ENCODE peak calls at places on chromosomes 11 and 22, in four cellular contexts. W is HCT116, N is K562, R is HepG2. G is an unnamed sample.

GRCh38 chr11:60855726-60856633 is at the start of gene PTGDR2:
- DNase-seq in R (peak), W (no peak), N (peak), G (no peak)

GRCh38 chr22:43884600-43885318 is 7.1 kb downstream of the PNPLA5 start:
- DNase-seq in N (peak), R (no peak), W (no peak), G (peak)

GRCh38 chr11:122175316-122175715 is 59.3 kb upstream of the BLID start:
- DNase-seq in W (no peak), R (no peak), N (no peak), G (no peak)

GRCh38 chr11:108432783-108433182 is 34.5 kb downstream of the C11orf65 start:
- DNase-seq in W (no peak), N (peak), R (no peak), G (no peak)

GRCh38 chr22:30694638-30695350 is at the start of gene OSBP2:
- DNase-seq in W (no peak), N (no peak), R (no peak), G (no peak)

GRCh38 chr11:62030071-62030684 is 62.7 kb upstream of the FTH1 start:
- DNase-seq in N (no peak), W (no peak), R (no peak), G (no peak)

GRCh38 chr11:101446726-101447125 is 137.1 kb downstream of the TRPC6 start:
- DNase-seq in R (no peak), N (no peak), W (no peak), G (no peak)

GRCh38 chr22:22043296-22044078 is 60.9 kb upstream of the TOP3B start:
- DNase-seq in N (peak), R (no peak), W (no peak), G (no peak)

GRCh38 chr11:12517741-12518140 is 140.4 kb downstream of the PARVA start:
- DNase-seq in R (no peak), N (no peak), W (no peak), G (no peak)

GRCh38 chr11:91220476-91221202 is 997.8 kb upstream of the CHORDC1 start:
- DNase-seq in R (no peak), N (no peak), W (no peak), G (no peak)

GRCh38 chr11:79018371-79018849 is 422.4 kb downstream of the TENM4 start:
- DNase-seq in N (peak), R (no peak), W (no peak), G (no peak)

GRCh38 chr11:14422052-14422813 is 63.2 kb upstream of the RRAS2 start:
- DNase-seq in W (peak), N (peak), R (peak), G (peak)

GRCh38 chr11:61472282-61472681 is 36.3 kb upstream of the LRRC10B start:
- DNase-seq in W (no peak), N (no peak), R (no peak), G (no peak)

GRCh38 chr11:12043959-12044772 is 35.7 kb upstream of the DKK3 start:
- DNase-seq in N (peak), R (peak), W (peak), G (peak)

GRCh38 chr22:32265882-32266767 is 11.0 kb upstream of the SLC5A4 start:
- DNase-seq in W (peak), R (peak), N (peak), G (peak)

GRCh38 chr22:31343235-31344191 is 2.6 kb downstream of the PATZ1 start:
- DNase-seq in R (no peak), W (no peak), N (peak), G (no peak)

GRCh38 chr11:86206296-86206695 is 38.3 kb upstream of the EED start:
- DNase-seq in W (no peak), N (no peak), R (no peak), G (no peak)

DNA sequence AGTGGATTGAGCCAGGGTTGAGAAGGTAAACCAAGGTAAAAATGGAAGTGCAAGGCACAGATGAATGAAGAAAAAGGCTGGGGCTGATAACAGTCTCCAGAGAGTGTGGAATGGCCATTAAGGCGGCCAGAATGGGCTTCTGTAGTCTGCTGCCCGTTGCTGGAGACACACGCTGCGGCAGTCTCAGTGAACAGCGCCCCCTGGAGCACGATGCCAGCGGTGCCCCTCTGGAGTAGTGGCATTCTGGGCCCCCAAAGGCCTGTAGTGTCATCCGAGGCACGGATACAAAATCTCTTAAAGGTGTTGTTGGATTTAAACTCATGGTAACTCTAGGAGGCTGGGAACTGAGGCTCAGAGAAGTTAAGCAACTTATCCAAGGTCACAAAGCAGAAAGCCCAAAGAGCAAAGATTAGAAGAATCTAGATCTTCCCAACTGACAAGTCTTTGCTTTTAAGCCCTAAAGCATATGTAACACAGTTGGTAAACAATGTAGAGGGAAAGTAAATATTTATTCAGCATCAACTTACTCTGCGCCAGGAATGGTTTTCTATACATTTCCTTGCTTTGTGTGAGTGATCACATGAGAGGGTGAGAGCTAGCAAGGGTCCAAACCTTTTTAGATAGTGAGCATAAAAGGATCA is 18.2 kb downstream of the KCNJ1 start:
- DNase-seq in R (peak), N (peak), W (peak), G (no peak)
- TF ChIP-seq TCF7L2 in R (no peak), N (no peak), W (no peak), G (no peak)

GRCh38 chr11:123587559-123587958 is 66.9 kb downstream of the SCN3B start:
- DNase-seq in W (no peak), N (no peak), R (no peak), G (no peak)
- H3K4me3 ChIP-seq in W (no peak), N (no peak), R (no peak), G (no peak)

GRCh38 chr11:112346586-112346985 is 85.9 kb upstream of the PLET1 start:
- DNase-seq in N (no peak), W (no peak), R (no peak), G (no peak)

GRCh38 chr11:112345166-112345565 is 84.5 kb upstream of the PLET1 start:
- DNase-seq in R (no peak), W (no peak), N (no peak), G (no peak)

GRCh38 chr11:112343368-112344039 is 82.8 kb upstream of the PLET1 start:
- DNase-seq in W (no peak), N (no peak), R (no peak), G (no peak)

GRCh38 chr11:112344040-112344413 is 83.4 kb upstream of the PLET1 start:
- DNase-seq in N (no peak), W (no peak), R (no peak), G (no peak)

GRCh38 chr11:112345708-112346107 is 85.0 kb upstream of the PLET1 start:
- DNase-seq in N (peak), W (no peak), R (no peak), G (no peak)
- TF ChIP-seq TCF7L2 in N (no peak), W (no peak), R (no peak), G (no peak)

DNA sequence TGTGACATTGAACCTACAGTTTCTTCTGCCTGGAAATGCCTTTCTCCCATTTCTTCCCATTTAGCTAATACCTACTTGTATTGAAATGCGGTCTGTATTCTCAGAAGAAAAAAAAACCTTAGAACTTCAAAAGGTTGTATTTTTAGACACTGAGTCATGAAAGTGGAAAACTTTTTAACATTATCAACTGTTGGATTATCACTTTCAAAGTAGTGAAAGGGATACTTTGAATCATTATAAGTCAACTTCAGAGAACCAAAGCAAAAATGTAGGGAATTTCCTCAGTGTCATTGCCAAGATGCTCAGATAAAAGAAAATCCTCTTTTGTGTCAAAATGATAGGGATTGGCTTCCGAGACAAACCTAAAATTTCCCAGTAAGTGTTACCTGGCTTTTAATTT is 6.6 kb downstream of the HOATZ start:
- DNase-seq in W (no peak), N (no peak), R (no peak), G (no peak)
- H3K4me3 ChIP-seq in W (no peak), N (no peak), R (no peak), G (no peak)

GRCh38 chr11:26778000-26778757 is 56.3 kb upstream of the SLC5A12 start:
- DNase-seq in R (no peak), W (no peak), N (no peak), G (no peak)

GRCh38 chr11:26782220-26782619 is 60.4 kb upstream of the SLC5A12 start:
- DNase-seq in W (no peak), R (no peak), N (no peak), G (no peak)

GRCh38 chr11:26779466-26779865 is 57.6 kb upstream of the SLC5A12 start:
- DNase-seq in N (no peak), W (no peak), R (no peak), G (no peak)

GRCh38 chr11:26780686-26781085 is 58.8 kb upstream of the SLC5A12 start:
- DNase-seq in N (no peak), W (no peak), R (no peak), G (no peak)

GRCh38 chr11:26777276-26777939 is 55.5 kb upstream of the SLC5A12 start:
- DNase-seq in N (no peak), W (no peak), R (no peak), G (no peak)
- TF ChIP-seq TCF7L2 in N (no peak), W (no peak), R (no peak), G (no peak)

G was measured in Panc1.